ENCODE peak calls at places on chromosomes 7 and 10, in seven cellular contexts. S, E, O, Y, I, G and L are unnamed samples.

GRCh38 chr10:20890491-20891337 is 6.4 kb downstream of the NEBL start:
- DNase-seq in S (no peak), E (no peak), O (no peak), Y (no peak), I (no peak), G (no peak), L (peak)

GRCh38 chr10:67770537-67770936 is 67.5 kb downstream of the DNAJC12 start:
- DNase-seq in S (no peak), E (no peak), O (no peak), Y (no peak), I (no peak), G (no peak), L (no peak)

GRCh38 chr7:155840262-155840885 is 28.1 kb upstream of the SHH start:
- DNase-seq in S (no peak), E (no peak), O (no peak), Y (no peak), I (no peak), G (no peak), L (no peak)

GRCh38 chr7:137957887-137958286 is 44.0 kb downstream of the CREB3L2 start:
- DNase-seq in S (no peak), E (no peak), O (no peak), Y (no peak), I (no peak), G (no peak), L (peak)

GRCh38 chr7:73700581-73701134 is 17.3 kb downstream of the BUD23 start:
- DNase-seq in S (no peak), E (no peak), O (no peak), Y (no peak), I (no peak), G (no peak), L (no peak)

GRCh38 chr7:112103246-112103645 is 103.0 kb downstream of the DOCK4 start:
- DNase-seq in S (no peak), E (no peak), O (peak), Y (peak), I (no peak), G (no peak), L (peak)

GRCh38 chr10:73887038-73888015 is 13.0 kb upstream of the CAMK2G start:
- DNase-seq in S (peak), E (no peak), O (peak), Y (no peak), I (peak), G (no peak), L (peak)

GRCh38 chr7:44403176-44403759 is 77.9 kb upstream of the CAMK2B start:
- DNase-seq in S (no peak), E (no peak), O (no peak), Y (no peak), I (no peak), G (no peak), L (no peak)

GRCh38 chr7:107874605-107875446 is 16.2 kb upstream of the DLD start:
- DNase-seq in S (no peak), E (peak), O (peak), Y (peak), I (no peak), G (peak), L (peak)

GRCh38 chr10:78320416-78320815 is 286.8 kb downstream of the RPS24 start:
- DNase-seq in S (no peak), E (no peak), O (no peak), Y (no peak), I (no peak), G (no peak), L (no peak)

GRCh38 chr7:44489955-44490350 is 505 bp downstream of the NUDCD3 start:
- DNase-seq in S (no peak), E (no peak), O (peak), Y (peak), I (no peak), G (no peak), L (peak)

GRCh38 chr7:112550468-112551060 is 69.8 kb downstream of the LSMEM1 start:
- DNase-seq in S (peak), E (peak), O (peak), Y (peak), I (peak), G (peak), L (peak)

GRCh38 chr7:131654249-131654558 is 97.8 kb upstream of the PODXL start:
- DNase-seq in S (no peak), E (no peak), O (no peak), Y (no peak), I (no peak), G (no peak), L (no peak)

GRCh38 chr7:157517782-157518513 is 181.1 kb downstream of the DNAJB6 start:
- DNase-seq in S (no peak), E (no peak), O (no peak), Y (no peak), I (no peak), G (no peak), L (no peak)

GRCh38 chr10:91287912-91288311 is 67.4 kb downstream of the PCGF5 start:
- DNase-seq in S (no peak), E (no peak), O (no peak), Y (no peak), I (no peak), G (no peak), L (no peak)

GRCh38 chr10:8061274-8062211 is 7.1 kb downstream of the GATA3 start:
- DNase-seq in S (no peak), E (peak), O (no peak), Y (peak), I (no peak), G (peak), L (no peak)

GRCh38 chr7:1446611-1447032 is 12.6 kb downstream of the MICALL2 start:
- DNase-seq in S (no peak), E (no peak), O (no peak), Y (no peak), I (no peak), G (no peak), L (no peak)

GRCh38 chr7:128878226-128879105 is 15.8 kb downstream of the ATP6V1F start:
- DNase-seq in S (no peak), E (no peak), O (no peak), Y (no peak), I (no peak), G (no peak), L (no peak)

GRCh38 chr7:16739863-16740622 is 13.5 kb upstream of the TSPAN13 start:
- DNase-seq in S (peak), E (no peak), O (peak), Y (peak), I (peak), G (no peak), L (peak)

GRCh38 chr7:121158665-121159064 is 170.1 kb upstream of the WNT16 start:
- DNase-seq in S (no peak), E (no peak), O (no peak), Y (no peak), I (no peak), G (no peak), L (no peak)

GRCh38 chr7:45647426-45647825 is 73.3 kb downstream of the ADCY1 start:
- DNase-seq in S (no peak), E (no peak), O (no peak), Y (no peak), I (no peak), G (no peak), L (no peak)

GRCh38 chr7:45649560-45650346 is 75.6 kb downstream of the ADCY1 start:
- DNase-seq in S (no peak), E (no peak), O (no peak), Y (no peak), I (no peak), G (no peak), L (no peak)

GRCh38 chr7:45646996-45647411 is 72.8 kb downstream of the ADCY1 start:
- DNase-seq in S (no peak), E (no peak), O (no peak), Y (no peak), I (no peak), G (no peak), L (no peak)

GRCh38 chr7:45648671-45648995 is 74.5 kb downstream of the ADCY1 start:
- DNase-seq in S (no peak), E (no peak), O (no peak), Y (no peak), I (no peak), G (no peak), L (no peak)

GRCh38 chr7:45647967-45648670 is 74.0 kb downstream of the ADCY1 start:
- DNase-seq in S (no peak), E (no peak), O (no peak), Y (no peak), I (no peak), G (no peak), L (no peak)
- H3K4me3 ChIP-seq in S (no peak), E (no peak), O (no peak), Y (no peak), I (no peak), G (no peak), L (no peak)

DNA sequence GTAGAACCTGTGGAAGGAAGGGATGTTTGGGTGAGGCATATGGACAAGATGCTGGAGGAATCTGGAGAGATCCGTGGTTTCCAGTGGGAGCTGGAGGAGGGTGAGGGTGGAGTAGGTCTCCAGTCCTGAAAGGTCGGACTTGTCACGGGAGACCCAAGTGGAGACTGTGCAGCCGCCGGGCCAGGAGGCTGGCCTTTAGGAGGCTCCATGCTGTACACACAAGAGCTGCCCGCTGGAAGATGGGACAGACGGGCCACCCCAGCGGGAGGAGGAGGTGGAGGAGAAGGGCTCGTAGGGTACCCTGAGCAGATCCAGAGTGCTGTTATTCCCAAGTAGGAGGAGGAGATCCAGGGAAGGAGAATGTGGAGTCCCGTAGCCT is 106.7 kb downstream of the NKX6-2 start:
- DNase-seq in S (no peak), E (no peak), O (no peak), Y (no peak), I (no peak), G (no peak), L (no peak)
- H3K4me3 ChIP-seq in S (no peak), E (no peak), O (no peak), Y (no peak), I (no peak), G (no peak), L (no peak)

GRCh38 chr7:25852249-25852994 is 299.6 kb upstream of the NFE2L3 start:
- DNase-seq in S (no peak), E (no peak), O (peak), Y (peak), I (no peak), G (no peak), L (no peak)
- H3K4me3 ChIP-seq in S (no peak), E (no peak), O (peak), Y (peak), I (peak), G (no peak), L (no peak)

GRCh38 chr7:134662166-134662870 is 15.7 kb downstream of the BPGM start:
- DNase-seq in S (no peak), E (no peak), O (no peak), Y (no peak), I (no peak), G (no peak), L (peak)

GRCh38 chr7:134662871-134663205 is 16.2 kb downstream of the BPGM start:
- DNase-seq in S (no peak), E (no peak), O (no peak), Y (no peak), I (no peak), G (no peak), L (peak)

GRCh38 chr7:134660961-134661376 is 14.3 kb downstream of the BPGM start:
- DNase-seq in S (peak), E (no peak), O (no peak), Y (no peak), I (peak), G (no peak), L (peak)

DNA sequence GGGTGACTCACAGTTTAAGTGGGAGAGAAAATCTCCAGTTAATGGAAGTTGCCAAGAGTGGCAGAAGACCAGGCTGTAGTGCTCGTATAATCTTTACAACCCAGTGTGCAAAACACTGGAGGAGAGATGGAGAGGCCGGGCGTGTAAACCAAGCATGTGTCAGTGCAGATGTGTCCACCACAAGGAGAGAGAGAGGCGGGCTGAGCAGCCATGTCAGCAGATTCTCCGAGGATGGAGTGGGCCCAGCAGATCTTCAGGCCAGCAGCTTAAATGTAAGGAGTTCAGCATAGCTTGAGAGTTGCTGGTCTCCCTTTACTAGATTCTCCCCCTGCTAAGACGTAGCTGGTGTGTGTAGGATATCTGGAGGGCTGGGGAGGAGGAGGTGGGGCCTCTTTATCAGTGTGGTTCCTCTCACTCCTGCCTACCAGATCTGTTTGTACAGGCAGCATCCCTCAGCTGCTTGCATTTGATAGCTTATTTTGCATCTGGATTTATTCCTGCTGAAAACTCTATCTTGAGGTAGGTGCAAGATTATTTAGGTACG is 13.7 kb downstream of the BPGM start:
- DNase-seq in S (no peak), E (no peak), O (no peak), Y (no peak), I (no peak), G (no peak), L (no peak)
- H3K4me3 ChIP-seq in S (peak), E (no peak), O (no peak), Y (no peak), I (peak), G (no peak), L (no peak)

GRCh38 chr7:152419473-152420429 is 16.1 kb downstream of the KMT2C start:
- DNase-seq in S (no peak), E (no peak), O (no peak), Y (no peak), I (no peak), G (no peak), L (no peak)
- H3K4me3 ChIP-seq in S (no peak), E (no peak), O (no peak), Y (no peak), I (no peak), G (no peak), L (no peak)

DNA sequence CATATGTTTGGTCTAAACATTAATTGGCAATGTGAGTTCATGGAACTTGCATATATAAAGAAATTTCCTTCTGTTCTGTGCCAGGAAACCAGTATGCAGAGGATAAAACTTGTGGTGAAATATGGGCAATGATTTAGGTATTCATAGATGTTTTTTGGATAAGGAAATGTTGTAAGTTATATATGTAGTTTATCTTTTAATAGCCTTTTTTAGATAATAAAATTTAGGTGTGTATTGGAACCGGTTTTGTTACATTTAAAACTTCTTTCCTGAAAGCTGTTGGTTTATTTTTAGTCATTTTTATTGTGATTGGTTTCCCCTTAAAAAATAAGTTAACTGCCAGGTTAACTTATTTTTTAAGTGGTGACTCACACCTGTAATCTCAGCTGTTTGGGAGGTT is 22.1 kb downstream of the TAX1BP1 start:
- DNase-seq in S (no peak), E (no peak), O (no peak), Y (no peak), I (no peak), G (no peak), L (no peak)
- H3K4me3 ChIP-seq in S (no peak), E (no peak), O (no peak), Y (no peak), I (no peak), G (no peak), L (no peak)

GRCh38 chr10:58516118-58516517 is 3.4 kb downstream of the BICC1 start:
- DNase-seq in S (no peak), E (no peak), O (no peak), Y (no peak), I (no peak), G (no peak), L (no peak)

GRCh38 chr10:58517071-58517470 is 4.4 kb downstream of the BICC1 start:
- DNase-seq in S (no peak), E (no peak), O (no peak), Y (no peak), I (no peak), G (no peak), L (no peak)

GRCh38 chr10:58514102-58514472 is 1.4 kb downstream of the BICC1 start:
- DNase-seq in S (no peak), E (no peak), O (no peak), Y (no peak), I (no peak), G (no peak), L (no peak)

GRCh38 chr10:58513189-58514101 is 773 bp downstream of the BICC1 start:
- DNase-seq in S (peak), E (no peak), O (peak), Y (peak), I (no peak), G (no peak), L (peak)

GRCh38 chr10:58515296-58515956 is 2.8 kb downstream of the BICC1 start:
- DNase-seq in S (no peak), E (no peak), O (no peak), Y (no peak), I (no peak), G (no peak), L (peak)
- H3K4me3 ChIP-seq in S (peak), E (no peak), O (no peak), Y (no peak), I (peak), G (no peak), L (peak)

DNA sequence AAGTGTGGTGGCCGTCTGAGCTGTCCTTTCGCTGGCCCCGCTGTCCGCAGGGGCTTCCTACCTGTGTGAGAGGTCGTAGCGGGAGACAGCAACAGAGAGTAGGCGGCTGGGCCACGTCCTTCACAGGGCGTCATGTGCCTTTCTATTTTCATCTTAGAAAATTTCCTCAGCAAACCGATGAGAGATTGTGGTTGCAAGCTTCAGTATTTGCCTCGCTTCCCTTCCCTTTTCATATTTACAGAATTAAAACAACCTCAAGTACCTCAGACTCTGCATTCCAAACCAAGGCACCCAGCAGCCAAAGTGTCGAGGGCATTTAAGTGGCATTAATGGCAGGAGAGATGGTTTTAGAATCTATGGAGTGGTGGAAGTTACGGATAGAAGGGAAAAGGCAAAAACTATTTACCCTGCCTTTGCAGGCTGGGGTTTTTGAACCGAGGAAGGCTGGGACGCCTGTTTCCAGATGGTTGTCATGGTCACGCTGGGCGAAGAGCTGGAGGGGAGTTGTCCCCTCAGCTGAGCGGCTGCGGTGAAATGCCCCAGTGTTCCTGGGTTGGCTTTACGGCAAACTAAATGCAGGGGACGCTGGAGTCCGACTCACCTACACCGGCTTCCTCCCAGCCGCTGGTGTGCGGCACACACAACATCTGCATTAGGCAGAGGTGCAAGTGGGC is 41.9 kb downstream of the WIPI2 start:
- DNase-seq in S (no peak), E (no peak), O (no peak), Y (no peak), I (no peak), G (no peak), L (no peak)
- H3K4me3 ChIP-seq in S (no peak), E (no peak), O (no peak), Y (no peak), I (no peak), G (no peak), L (no peak)

DNA sequence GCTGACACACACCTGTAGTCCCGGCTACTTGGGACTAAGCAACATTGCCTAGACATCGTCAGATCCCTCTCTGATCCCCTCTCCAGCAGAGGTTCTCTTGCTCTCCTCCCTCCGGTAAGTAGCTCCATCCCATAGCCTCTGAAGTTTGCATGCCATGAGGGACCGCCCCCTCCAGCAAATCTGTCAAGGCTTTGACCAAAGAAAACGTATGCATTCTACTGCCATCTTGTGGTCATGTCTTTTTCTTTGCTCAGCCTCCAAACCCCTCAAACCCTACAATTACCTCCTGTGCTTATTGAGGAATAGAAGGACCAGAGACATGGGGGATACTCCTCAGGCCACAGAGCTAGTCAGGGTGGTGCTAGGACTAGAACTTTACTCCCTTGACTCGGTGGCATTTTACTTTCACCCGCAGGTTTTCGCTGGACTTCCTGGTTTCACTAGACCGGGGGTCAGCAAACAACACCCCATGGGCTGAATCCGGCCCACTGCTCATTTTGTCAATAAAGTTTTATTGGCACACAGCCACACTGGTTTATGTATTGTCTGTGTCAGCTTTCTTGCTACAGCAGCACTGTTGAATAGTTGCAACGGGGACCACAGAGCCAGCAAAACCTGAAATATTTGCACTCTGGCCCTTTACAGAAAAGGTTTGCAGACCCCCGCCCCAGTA is 202.6 kb upstream of the FOXK1 start:
- DNase-seq in S (no peak), E (peak), O (peak), Y (peak), I (no peak), G (peak), L (peak)
- H3K4me3 ChIP-seq in S (no peak), E (no peak), O (no peak), Y (no peak), I (no peak), G (no peak), L (no peak)